ENCODE peak calls at places on chromosomes 4 and X, in four cellular contexts. F, V, L and O are unnamed samples.
A peak's percentile ranks its signal among the peaks of the same experiment; 100 is the strongest.

GRCh38 chr4:150078996-150079581 is 844 bp downstream of the DCLK2 start:
- DNase-seq in V (peak; percentile 72), L (peak; percentile 57), F (peak; percentile 51), O (peak; percentile 42)

GRCh38 chr4:91936301-91936700 is 367.5 kb upstream of the GRID2 start:
- DNase-seq in V (peak; percentile 2), L (no peak), F (no peak), O (peak; percentile 3)

GRCh38 chr4:150598906-150599305 is 17.0 kb downstream of the MAB21L2 start:
- DNase-seq in L (no peak), V (peak; percentile 50), F (no peak), O (no peak)

GRCh38 chr4:139042981-139043460 is 27.4 kb downstream of the NOCT start:
- DNase-seq in V (no peak), F (no peak), L (no peak), O (no peak)

GRCh38 chr4:67437974-67438713 is 107.2 kb downstream of the CENPC start:
- DNase-seq in F (no peak), L (no peak), V (peak; percentile 60), O (peak; percentile 83)

GRCh38 chr4:112099701-112100289 is 45.5 kb upstream of the FAM241A start:
- DNase-seq in V (peak; percentile 73), L (peak; percentile 46), F (no peak), O (peak; percentile 61)

GRCh38 chr4:3708103-3708510 is 58.1 kb upstream of the ADRA2C start:
- DNase-seq in V (peak; percentile 84), L (no peak), F (peak; percentile 40), O (peak; percentile 87)

GRCh38 chr4:4461850-4462249 is 74.9 kb downstream of the NSG1 start:
- DNase-seq in F (no peak), L (no peak), V (no peak), O (no peak)

GRCh38 chr4:155529197-155529596 is 137.5 kb upstream of the GUCY1A1 start:
- DNase-seq in F (no peak), L (peak; percentile 15), V (peak; percentile 41), O (no peak)

GRCh38 chr4:25198713-25199112 is 35.1 kb upstream of the PI4K2B start:
- DNase-seq in L (no peak), F (no peak), V (no peak), O (no peak)

GRCh38 chr4:181677203-181677602 is 566.0 kb upstream of the TENM3 start:
- DNase-seq in V (no peak), L (no peak), F (no peak), O (no peak)

GRCh38 chrX:48083706-48084105 is 12.3 kb upstream of the ZNF630 start:
- DNase-seq in V (no peak), F (no peak), L (no peak), O (no peak)

GRCh38 chr4:123876640-123877039 is 480.0 kb downstream of the SPRY1 start:
- DNase-seq in V (no peak), L (no peak), F (no peak), O (no peak)

GRCh38 chr4:174036111-174036510 is 247.4 kb downstream of the FBXO8 start:
- DNase-seq in L (no peak), V (peak; percentile 37), F (no peak), O (peak; percentile 33)

GRCh38 chr4:152536545-152537182 is 772 bp upstream of the FBXW7 start:
- DNase-seq in L (peak; percentile 43), F (no peak), V (peak; percentile 73), O (peak; percentile 62)

GRCh38 chrX:45228126-45228525 is 27.4 kb upstream of the DIPK2B start:
- DNase-seq in V (no peak), L (no peak), F (no peak), O (no peak)

GRCh38 chrX:357693-358471 is 28.8 kb downstream of the PPP2R3B start:
- DNase-seq in L (no peak), F (peak; percentile 32), V (peak; percentile 51), O (peak; percentile 24)

GRCh38 chr4:1211951-1212545 is 36.9 kb downstream of the CTBP1 start:
- DNase-seq in V (no peak), F (peak; percentile 54), L (no peak), O (no peak)

GRCh38 chr4:65089666-65090065 is 580.6 kb downstream of the EPHA5 start:
- DNase-seq in V (peak; percentile 1), L (no peak), F (no peak), O (peak; percentile 48)

GRCh38 chr4:39083164-39083563 is 21.1 kb downstream of the KLHL5 start:
- DNase-seq in L (no peak), V (peak; percentile 71), F (no peak), O (peak; percentile 80)